ENCODE peak calls at places on chromosomes 16 and 17, in four cellular contexts. X, T, Y and J are unnamed samples.

GRCh38 chr17:13996758-13997157 is 72.5 kb upstream of the COX10 start:
- DNase-seq in X (no peak), T (peak; percentile 1), Y (no peak), J (no peak)

GRCh38 chr17:17408236-17408794 is 68.5 kb upstream of the MED9 start:
- DNase-seq in X (peak; percentile 75), T (no peak), Y (peak; percentile 30), J (no peak)

GRCh38 chr17:56009795-56010715 is 143.2 kb upstream of the ANKFN1 start:
- DNase-seq in X (no peak), T (no peak), Y (peak; percentile 25), J (no peak)

GRCh38 chr16:50335198-50335958 is 33.4 kb downstream of the BRD7 start:
- DNase-seq in X (no peak), T (no peak), Y (peak; percentile 77), J (no peak)

GRCh38 chr16:4317471-4318170 is 1.8 kb downstream of the GLIS2 start:
- DNase-seq in X (peak; percentile 25), T (no peak), Y (no peak), J (no peak)

GRCh38 chr16:81651758-81652718 is 127.1 kb upstream of the PLCG2 start:
- DNase-seq in X (peak; percentile 13), T (no peak), Y (no peak), J (no peak)

GRCh38 chr17:67035131-67036083 is 8.9 kb upstream of the CACNG1 start:
- DNase-seq in X (no peak), T (no peak), Y (peak; percentile 53), J (no peak)

GRCh38 chr17:72120878-72121163 is at the start of gene SOX9:
- DNase-seq in X (peak; percentile 98), T (peak; percentile 81), Y (no peak), J (peak; percentile 72)

GRCh38 chr17:41015473-41015872 is 6.5 kb upstream of the KRTAP3-1 start:
- DNase-seq in X (no peak), T (no peak), Y (no peak), J (no peak)

GRCh38 chr17:40430272-40431230 is 12.7 kb upstream of the IGFBP4 start:
- DNase-seq in X (no peak), T (no peak), Y (no peak), J (no peak)